ENCODE peak calls at places on chromosomes 13 and 19, in five cellular contexts. W is colonic mucosa, N is HAP-1, V is Caco-2, R is aorta. H is an unnamed sample.

GRCh38 chr13:54965881-54966280 is 1937.3 kb downstream of the OLFM4 start:
- DNase-seq in N (no peak), V (no peak), W (no peak), R (no peak), H (no peak)

GRCh38 chr19:16202320-16203255 is 4.9 kb downstream of the AP1M1 start:
- DNase-seq in W (no peak), V (no peak), R (peak; percentile 60), N (no peak), H (no peak)

GRCh38 chr19:44640518-44640917 is 3.2 kb upstream of the PVR start:
- DNase-seq in R (no peak), V (no peak), N (no peak), W (no peak), H (no peak)

GRCh38 chr19:28332351-28332750 is 880.6 kb downstream of the UQCRFS1 start:
- DNase-seq in N (no peak), V (no peak), W (no peak), R (no peak), H (no peak)

GRCh38 chr13:103876571-103876970 is 810.4 kb upstream of the SLC10A2 start:
- DNase-seq in W (no peak), V (no peak), N (no peak), R (no peak), H (no peak)

GRCh38 chr13:99895428-99895998 is 76.1 kb downstream of the ZIC5 start:
- DNase-seq in R (no peak), V (no peak), W (peak; percentile 25), N (no peak), H (no peak)

GRCh38 chr19:50044922-50045321 is 19.1 kb downstream of the ZNF473 start:
- DNase-seq in W (no peak), V (no peak), N (no peak), R (no peak), H (no peak)

GRCh38 chr19:39754544-39754943 is 16.7 kb upstream of the CLC start:
- DNase-seq in R (no peak), N (no peak), V (no peak), W (no peak), H (no peak)

GRCh38 chr19:41919948-41920712 is 8.1 kb downstream of the ERFL start:
- DNase-seq in V (no peak), N (no peak), R (no peak), W (no peak), H (no peak)

GRCh38 chr13:107373551-107373950 is 805.6 kb upstream of the ARGLU1 start:
- DNase-seq in W (no peak), R (no peak), N (peak; percentile 20), V (peak; percentile 11), H (no peak)

GRCh38 chr13:50340146-50340545 is 324.9 kb downstream of the KCNRG start:
- DNase-seq in W (no peak), R (no peak), N (peak; percentile 84), V (no peak), H (no peak)

GRCh38 chr19:41226053-41226873 is 7.2 kb downstream of the AXL start:
- DNase-seq in V (peak; percentile 85), N (no peak), R (peak; percentile 94), W (peak; percentile 74), H (peak; percentile 65)

GRCh38 chr13:44519642-44520041 is 56.5 kb downstream of the TSC22D1 start:
- DNase-seq in R (no peak), W (no peak), N (no peak), V (no peak), H (no peak)

GRCh38 chr19:40134866-40135265 is 44.1 kb upstream of the ZNF780A start:
- DNase-seq in N (peak; percentile 62), V (no peak), W (no peak), R (no peak), H (no peak)

GRCh38 chr13:113046883-113047244 is 58.7 kb upstream of the F7 start:
- DNase-seq in N (no peak), R (no peak), W (no peak), V (no peak), H (no peak)

GRCh38 chr19:40221858-40222619 is 3.9 kb upstream of the TTC9B start:
- DNase-seq in N (peak; percentile 80), V (peak; percentile 88), W (peak; percentile 78), R (peak; percentile 89), H (peak; percentile 67)

GRCh38 chr13:114099918-114100445 is 32.4 kb downstream of the RASA3 start:
- DNase-seq in W (no peak), N (no peak), V (peak; percentile 32), R (no peak), H (no peak)

GRCh38 chr13:29771247-29771646 is 79.2 kb downstream of the UBL3 start:
- DNase-seq in W (no peak), V (peak; percentile 40), N (peak; percentile 67), R (no peak), H (no peak)

GRCh38 chr19:45913874-45914830 is at the start of gene NANOS2:
- DNase-seq in N (no peak), R (no peak), W (no peak), V (peak; percentile 36), H (no peak)

GRCh38 chr13:48551329-48551728 is 18.4 kb upstream of the RCBTB2 start:
- DNase-seq in R (no peak), W (no peak), N (no peak), V (no peak), H (no peak)

GRCh38 chr19:33767898-33768413 is 28.7 kb upstream of the KCTD15 start:
- DNase-seq in V (peak; percentile 77), R (no peak), N (peak; percentile 22), W (no peak), H (no peak)

GRCh38 chr13:101916108-101916757 is 463.8 kb downstream of the ITGBL1 start:
- DNase-seq in V (no peak), W (no peak), N (no peak), R (peak; percentile 73), H (peak; percentile 38)

GRCh38 chr13:21074601-21075302 is 13.4 kb upstream of the LATS2 start:
- DNase-seq in W (no peak), N (no peak), R (no peak), V (no peak), H (peak; percentile 49)

GRCh38 chr13:112994084-112994780 is 25.2 kb downstream of the MCF2L start:
- DNase-seq in R (no peak), W (no peak), V (no peak), N (no peak), H (no peak)

GRCh38 chr13:28355822-28356371 is 139.0 kb downstream of the FLT1 start:
- DNase-seq in W (no peak), N (no peak), V (no peak), R (no peak), H (no peak)

GRCh38 chr19:40576181-40576584 is 490 bp upstream of the SHKBP1 start:
- DNase-seq in R (no peak), N (no peak), V (no peak), W (no peak), H (no peak)

GRCh38 chr19:18191640-18192062 is 1.4 kb upstream of the MPV17L2 start:
- DNase-seq in V (no peak), N (no peak), W (peak; percentile 38), R (no peak), H (no peak)

GRCh38 chr19:16247353-16248182 is 49.9 kb downstream of the AP1M1 start:
- DNase-seq in R (peak; percentile 97), N (peak; percentile 61), V (peak; percentile 90), W (peak; percentile 86), H (peak; percentile 90)

GRCh38 chr13:85277753-85278152 is 521.5 kb downstream of the SLITRK6 start:
- DNase-seq in R (no peak), W (no peak), N (no peak), V (no peak), H (no peak)

GRCh38 chr19:12745166-12745897 is 6.3 kb upstream of the BEST2 start:
- DNase-seq in V (no peak), N (no peak), W (no peak), R (no peak), H (no peak)

GRCh38 chr13:62512194-62513141 is 1096.8 kb upstream of the PCDH20 start:
- DNase-seq in W (peak; percentile 18), R (peak; percentile 47), V (peak; percentile 57), N (peak; percentile 28), H (no peak)

GRCh38 chr13:68584776-68585175 is 1354.6 kb upstream of the PCDH9 start:
- DNase-seq in N (no peak), R (no peak), W (no peak), V (no peak), H (no peak)

GRCh38 chr19:38731654-38732301 is 12.5 kb downstream of the CAPN12 start:
- DNase-seq in N (no peak), R (peak; percentile 67), W (peak; percentile 76), V (no peak), H (no peak)
- H3K4me1 ChIP-seq in N (no peaks in the 10 kb centered on the region), R (no peaks in the 10 kb centered on the region), W (no peaks in the 10 kb centered on the region), V (peaks cover 13% of the 10 kb centered on the region), H (peaks cover 80% of the 10 kb centered on the region)

GRCh38 chr13:94607056-94607455 is 5.4 kb downstream of the GPR180 start:
- DNase-seq in V (no peak), W (no peak), R (no peak), N (no peak), H (no peak)
- H3K4me3 ChIP-seq in V (no peak overlapping the region), W (no peak overlapping the region), R (no peak overlapping the region), N (no peak overlapping the region), H (no peak overlapping the region)

GRCh38 chr19:2663920-2664571 is 38.4 kb downstream of the GNG7 start:
- DNase-seq in R (no peak), W (no peak), N (no peak), V (no peak), H (peak; percentile 84)

GRCh38 chr19:2656533-2656932 is 46.0 kb downstream of the GNG7 start:
- DNase-seq in W (no peak), N (no peak), R (no peak), V (no peak), H (no peak)

GRCh38 chr19:2665103-2665502 is 37.4 kb downstream of the GNG7 start:
- DNase-seq in R (no peak), N (no peak), V (no peak), W (no peak), H (peak; percentile 46)

GRCh38 chr19:2661615-2662014 is 40.9 kb downstream of the GNG7 start:
- DNase-seq in W (no peak), V (peak; percentile 62), N (no peak), R (no peak), H (no peak)

GRCh38 chr19:2659856-2660432 is 42.5 kb downstream of the GNG7 start:
- DNase-seq in V (no peak), W (no peak), N (no peak), R (no peak), H (no peak)
- H3K4me1 ChIP-seq in V (no peaks in the 10 kb centered on the region), W (no peaks in the 10 kb centered on the region), N (no peaks in the 10 kb centered on the region), R (no peaks in the 10 kb centered on the region), H (peaks cover 6% of the 10 kb centered on the region)

DNA sequence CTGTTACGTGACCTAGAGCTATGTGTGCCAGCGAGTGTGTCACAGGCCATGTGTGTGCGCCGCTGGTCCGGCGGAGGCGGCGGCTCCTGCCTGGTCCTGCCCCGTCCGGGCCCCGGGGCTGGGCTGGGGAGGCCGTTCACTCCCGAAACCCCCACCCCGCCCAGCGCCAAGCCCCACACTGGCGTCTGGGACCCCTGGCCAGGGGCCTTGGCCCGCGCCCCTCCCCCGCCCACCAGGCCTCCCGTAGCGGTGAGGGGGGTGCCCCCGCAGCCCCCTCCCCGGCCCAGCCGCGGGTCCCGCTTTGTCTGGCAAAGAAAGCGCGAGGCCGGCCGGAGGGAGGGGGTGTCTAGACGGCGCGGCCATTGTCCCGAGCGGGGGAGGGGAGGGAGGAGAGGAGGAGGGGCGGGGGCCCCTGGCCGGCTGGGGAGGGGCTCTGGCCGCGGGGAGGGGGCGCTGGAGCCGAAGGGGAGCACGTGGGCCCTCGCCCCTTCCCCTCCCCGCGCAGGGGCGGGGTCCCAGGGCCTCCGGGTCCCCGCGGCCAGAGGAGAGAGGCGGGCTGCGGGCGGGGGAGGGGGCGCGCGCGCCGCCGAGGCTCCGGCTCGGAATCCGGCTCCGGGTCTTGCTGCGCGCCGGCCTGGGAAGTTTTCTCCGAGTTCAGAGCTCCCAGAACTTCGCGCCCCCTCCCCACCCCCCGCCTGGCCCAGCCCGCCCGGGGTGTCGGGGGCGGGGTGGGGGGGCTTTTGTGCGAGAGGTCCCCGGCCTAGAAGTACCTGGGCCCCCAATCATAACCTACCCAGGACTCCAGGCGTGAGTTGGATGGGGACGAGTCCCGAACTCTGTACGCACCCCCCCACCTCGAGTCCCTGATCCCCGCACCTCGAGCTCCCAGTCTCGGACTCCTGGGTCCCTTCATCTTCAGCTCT is 882 bp downstream of the NOTCH3 start:
- DNase-seq in W (no peak), R (peak; percentile 84), V (peak; percentile 84), N (peak; percentile 33), H (no peak)
- H3K4me3 ChIP-seq in W (peak overlapping the region; percentile 15), R (peak overlapping the region; percentile 98), V (peak overlapping the region; percentile 92), N (peak overlapping the region; percentile 72), H (peak overlapping the region; percentile 66)

H was measured in left ventricle myocardium inferior.